ENCODE peak calls at places on chromosomes 4 and X, in nine cellular contexts. M, K, C, Y, U, T, V, W and O are unnamed samples.

GRCh38 chrX:1599791-1600405 is 8.5 kb downstream of the AKAP17A start:
- DNase-seq in M (no peak), K (no peak), C (no peak), Y (no peak), U (no peak), T (no peak), V (no peak), W (no peak), O (no peak)

GRCh38 chr4:70991596-70991995 is 1.9 kb upstream of the DCK start:
- DNase-seq in M (no peak), K (no peak), C (no peak), Y (no peak), U (no peak), T (no peak), V (no peak), W (no peak), O (no peak)

GRCh38 chr4:52665592-52665991 is 6.5 kb upstream of the USP46 start:
- DNase-seq in M (no peak), K (no peak), C (no peak), Y (no peak), U (no peak), T (no peak), V (no peak), W (no peak), O (no peak)

GRCh38 chr4:155656025-155656424 is 10.6 kb upstream of the GUCY1A1 start:
- DNase-seq in M (no peak), K (no peak), C (no peak), Y (no peak), U (no peak), T (no peak), V (no peak), W (no peak), O (no peak)

GRCh38 chr4:186919340-186919739 is 195.7 kb upstream of the FAT1 start:
- DNase-seq in M (no peak), K (no peak), C (no peak), Y (no peak), U (no peak), T (no peak), V (no peak), W (no peak), O (no peak)

GRCh38 chrX:40153335-40154221 is 55.8 kb upstream of the BCOR start:
- DNase-seq in M (peak; percentile 73), K (peak; percentile 64), C (peak; percentile 48), Y (peak; percentile 60), U (no peak), T (no peak), V (peak; percentile 54), W (no peak), O (peak; percentile 39)

GRCh38 chr4:71932941-71933340 is 98.9 kb upstream of the NPFFR2 start:
- DNase-seq in M (no peak), K (no peak), C (no peak), Y (no peak), U (no peak), T (no peak), V (no peak), W (no peak), O (no peak)

GRCh38 chrX:3712870-3713224 is 602 bp downstream of the PRKX start:
- DNase-seq in M (peak; percentile 64), K (peak; percentile 21), C (no peak), Y (peak; percentile 37), U (peak; percentile 39), T (no peak), V (no peak), W (no peak), O (no peak)

GRCh38 chrX:149272690-149273463 is 232.2 kb downstream of the IDS start:
- DNase-seq in M (no peak), K (no peak), C (no peak), Y (no peak), U (no peak), T (no peak), V (no peak), W (no peak), O (no peak)

GRCh38 chr4:168319486-168320019 is 1.0 kb upstream of the DDX60 start:
- DNase-seq in M (no peak), K (no peak), C (no peak), Y (no peak), U (no peak), T (no peak), V (no peak), W (no peak), O (no peak)

GRCh38 chrX:103367502-103367901 is 8.8 kb upstream of the BEX3 start:
- DNase-seq in M (no peak), K (no peak), C (no peak), Y (no peak), U (no peak), T (peak; percentile 52), V (no peak), W (no peak), O (no peak)

GRCh38 chr4:153611679-153612078 is 72.4 kb upstream of the TLR2 start:
- DNase-seq in M (no peak), K (no peak), C (no peak), Y (no peak), U (no peak), T (peak; percentile 68), V (no peak), W (no peak), O (no peak)

GRCh38 chr4:186669159-186669720 is 54.4 kb downstream of the FAT1 start:
- DNase-seq in M (peak; percentile 74), K (no peak), C (no peak), Y (peak; percentile 39), U (no peak), T (peak; percentile 81), V (no peak), W (no peak), O (no peak)

GRCh38 chrX:123590842-123591491 is 141.9 kb downstream of the THOC2 start:
- DNase-seq in M (no peak), K (no peak), C (no peak), Y (no peak), U (no peak), T (peak; percentile 22), V (no peak), W (no peak), O (no peak)

GRCh38 chr4:32987111-32987510 is 2266.9 kb downstream of the PCDH7 start:
- DNase-seq in M (no peak), K (no peak), C (no peak), Y (no peak), U (no peak), T (no peak), V (no peak), W (no peak), O (no peak)

GRCh38 chrX:38212246-38212645 is 8.4 kb downstream of the SRPX start:
- DNase-seq in M (no peak), K (no peak), C (no peak), Y (no peak), U (no peak), T (peak; percentile 32), V (no peak), W (no peak), O (no peak)

GRCh38 chr4:102497986-102498385 is 3.2 kb upstream of the NFKB1 start:
- DNase-seq in M (no peak), K (no peak), C (no peak), Y (no peak), U (no peak), T (no peak), V (no peak), W (no peak), O (no peak)

DNA sequence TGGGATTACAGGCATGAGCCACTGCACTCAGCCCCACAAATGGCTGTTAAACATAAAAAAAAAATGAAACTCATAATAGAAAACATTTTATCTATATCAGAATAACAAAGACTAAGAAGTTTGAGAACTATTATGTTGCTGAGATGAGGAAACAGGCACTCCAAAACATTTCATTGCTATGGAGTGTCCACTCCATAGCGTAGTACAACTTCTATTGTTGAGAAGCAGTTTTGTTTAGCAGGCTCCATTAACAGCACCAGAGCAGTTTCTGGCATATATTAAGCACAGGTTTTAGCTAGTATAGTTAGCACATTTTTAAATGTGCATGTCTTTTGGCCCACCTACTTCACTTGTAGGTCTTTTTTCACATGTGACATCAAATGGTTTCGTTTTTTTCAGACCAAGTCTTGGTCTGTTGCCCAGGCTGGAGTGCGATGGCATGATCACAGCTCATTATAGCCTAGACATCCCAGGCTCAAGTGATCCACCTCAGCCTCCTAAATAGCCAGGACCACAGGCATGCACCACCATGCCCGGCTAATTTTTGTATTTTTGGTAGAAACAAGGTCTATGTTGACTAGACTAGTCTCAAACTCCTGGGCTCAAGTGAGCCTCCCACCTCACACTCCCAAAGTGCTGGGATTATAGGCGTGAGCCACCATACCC is 5.8 kb downstream of the HMGB2 start:
- DNase-seq in M (no peak), K (no peak), C (no peak), Y (no peak), U (no peak), T (peak; percentile 7), V (no peak), W (no peak), O (no peak)
- TF ChIP-seq POLR2A in M (no peak), K (no peak), C (no peak), Y (no peak), U (peak; percentile 41), T (no peak), V (no peak), W (no peak), O (no peak)

GRCh38 chr4:15655223-15656037 is at the start of gene FBXL5:
- DNase-seq in M (peak; percentile 87), K (peak; percentile 95), C (peak; percentile 77), Y (peak; percentile 79), U (peak; percentile 87), T (peak; percentile 84), V (peak; percentile 84), W (peak; percentile 88), O (peak; percentile 30)
- TF ChIP-seq POLR2A in M (peak; percentile 53), K (peak; percentile 78), C (peak; percentile 98), Y (no peak), U (peak; percentile 76), T (no peak), V (no peak), W (peak; percentile 78), O (peak; percentile 93)

GRCh38 chr4:84050014-84050413 is 449.1 kb downstream of the NKX6-1 start:
- DNase-seq in M (no peak), K (no peak), C (peak; percentile 25), Y (no peak), U (no peak), T (no peak), V (no peak), W (no peak), O (no peak)
- TF ChIP-seq POLR2A in M (no peak), K (no peak), C (no peak), Y (no peak), U (no peak), T (no peak), V (no peak), W (no peak), O (no peak)

GRCh38 chrX:129933700-129934099 is 27.7 kb downstream of the UTP14A start:
- DNase-seq in M (no peak), K (no peak), C (no peak), Y (no peak), U (no peak), T (no peak), V (no peak), W (no peak), O (no peak)

GRCh38 chrX:129930941-129931410 is 25.0 kb downstream of the UTP14A start:
- DNase-seq in M (no peak), K (peak; percentile 24), C (no peak), Y (no peak), U (no peak), T (no peak), V (no peak), W (no peak), O (no peak)

GRCh38 chrX:129932792-129933321 is 26.9 kb downstream of the UTP14A start:
- DNase-seq in M (peak; percentile 71), K (peak; percentile 60), C (peak; percentile 42), Y (peak; percentile 32), U (peak; percentile 27), T (no peak), V (no peak), W (no peak), O (no peak)

GRCh38 chrX:129932137-129932791 is 26.3 kb downstream of the UTP14A start:
- DNase-seq in M (peak; percentile 97), K (peak; percentile 97), C (peak; percentile 86), Y (peak; percentile 95), U (peak; percentile 57), T (peak; percentile 81), V (peak; percentile 89), W (peak; percentile 66), O (peak; percentile 79)

GRCh38 chrX:129931411-129932136 is 25.6 kb downstream of the UTP14A start:
- DNase-seq in M (peak; percentile 97), K (peak; percentile 94), C (peak; percentile 88), Y (peak; percentile 95), U (peak; percentile 68), T (peak; percentile 84), V (peak; percentile 88), W (peak; percentile 71), O (peak; percentile 83)
- TF ChIP-seq POLR2A in M (no peak), K (peak; percentile 67), C (peak; percentile 54), Y (no peak), U (no peak), T (peak; percentile 47), V (no peak), W (no peak), O (peak; percentile 31)